ENCODE peak calls at places on chromosome 4, in eight cellular contexts. S is lower lobe of right lung, U is OCI-LY7, P is breast epithelium, Z is neural progenitor cell, F is astrocyte, L is K562, B is heart left ventricle. C is an unnamed sample.

GRCh38 chr4:155241664-155242063 is 33.2 kb downstream of the NPY2R start:
- DNase-seq in Z (no peak), P (no peak), U (no peak), F (no peak), B (no peak), L (no peak), S (no peak), C (no peak)

GRCh38 chr4:39446842-39447573 is 11.7 kb downstream of the RPL9 start:
- DNase-seq in P (peak; percentile 75), Z (peak; percentile 49), S (peak; percentile 81), F (peak; percentile 31), L (no peak), U (no peak), B (peak; percentile 78), C (peak; percentile 60)

GRCh38 chr4:95428216-95429085 is 120.3 kb downstream of the UNC5C start:
- DNase-seq in B (no peak), S (no peak), P (no peak), U (no peak), Z (peak; percentile 24), F (no peak), L (no peak), C (no peak)

GRCh38 chr4:98603683-98604573 is 54.5 kb downstream of the TSPAN5 start:
- DNase-seq in B (no peak), S (no peak), P (no peak), L (no peak), U (no peak), F (peak; percentile 92), Z (no peak), C (no peak)

GRCh38 chr4:174427562-174428140 is 94.6 kb downstream of the HPGD start:
- DNase-seq in F (no peak), P (no peak), U (no peak), L (no peak), Z (no peak), B (no peak), S (no peak), C (no peak)

GRCh38 chr4:44651425-44651824 is at the start of gene YIPF7:
- DNase-seq in P (no peak), L (no peak), F (no peak), B (no peak), U (no peak), S (no peak), Z (no peak), C (no peak)

GRCh38 chr4:159047478-159048165 is 55.3 kb upstream of the RAPGEF2 start:
- DNase-seq in B (no peak), U (no peak), F (peak; percentile 93), S (no peak), Z (no peak), P (no peak), L (peak; percentile 19), C (no peak)

GRCh38 chr4:119627267-119628190 is 1.1 kb downstream of the PDE5A start:
- DNase-seq in U (peak; percentile 67), S (peak; percentile 66), P (peak; percentile 58), F (peak; percentile 65), Z (peak; percentile 87), B (peak; percentile 84), L (peak; percentile 74), C (peak; percentile 81)

GRCh38 chr4:7826909-7827306 is 112.8 kb downstream of the AFAP1 start:
- DNase-seq in F (no peak), B (no peak), U (no peak), L (no peak), P (no peak), S (no peak), Z (no peak), C (no peak)

GRCh38 chr4:7828011-7828720 is 111.5 kb downstream of the AFAP1 start:
- DNase-seq in B (peak; percentile 73), P (no peak), S (peak; percentile 59), Z (no peak), U (no peak), L (no peak), F (peak; percentile 100), C (peak; percentile 35)

GRCh38 chr4:7827566-7827965 is 112.1 kb downstream of the AFAP1 start:
- DNase-seq in F (no peak), B (no peak), L (no peak), P (no peak), U (no peak), Z (no peak), S (no peak), C (no peak)

GRCh38 chr4:7824218-7824617 is 115.4 kb downstream of the AFAP1 start:
- DNase-seq in S (no peak), F (peak; percentile 59), B (no peak), Z (no peak), L (no peak), U (no peak), P (no peak), C (no peak)

DNA sequence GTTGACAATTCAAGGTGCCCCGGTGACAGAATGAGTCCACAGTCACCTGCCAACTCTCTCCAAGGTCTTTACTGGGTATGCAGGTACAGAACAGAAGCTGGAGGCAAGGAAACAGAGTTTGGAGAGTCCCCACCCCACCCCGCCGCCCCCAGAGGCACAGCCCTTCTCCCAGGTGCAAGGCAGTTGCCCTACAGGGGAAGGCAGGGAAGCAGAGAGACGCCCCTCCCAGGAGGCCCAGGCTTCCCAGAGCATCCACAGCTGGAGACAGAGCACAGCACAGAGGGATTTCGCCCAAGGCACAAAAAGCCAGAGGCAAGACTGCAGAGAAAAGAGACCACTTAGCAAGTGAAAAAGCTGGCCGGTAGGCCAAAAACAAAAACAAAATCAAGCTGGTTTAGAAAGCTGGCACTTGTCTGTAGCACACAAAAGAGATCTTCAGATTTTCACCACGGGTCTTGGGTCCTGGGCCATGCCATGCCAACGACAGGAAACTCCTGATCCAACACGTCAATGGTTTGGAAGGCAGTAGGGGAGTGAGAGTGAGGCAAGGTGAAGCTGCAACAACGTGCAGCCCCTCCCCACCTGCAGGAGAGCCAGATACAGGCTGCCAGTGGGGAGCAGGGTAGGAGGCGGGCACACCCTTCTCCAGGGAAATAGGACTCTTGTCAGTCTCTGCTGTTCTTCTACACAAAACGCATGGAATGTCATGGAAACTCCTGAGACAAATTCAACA is 113.3 kb downstream of the AFAP1 start:
- DNase-seq in L (no peak), P (no peak), U (no peak), Z (no peak), S (no peak), B (no peak), F (no peak), C (no peak)
- H3K36me3 ChIP-seq in L (no peaks in the 10 kb centered on the region), P (no peaks in the 10 kb centered on the region), U (no peaks in the 10 kb centered on the region), Z (no peaks in the 10 kb centered on the region), S (no peaks in the 10 kb centered on the region), B (no peaks in the 10 kb centered on the region), F (peaks cover 48% of the 10 kb centered on the region), C (no peaks in the 10 kb centered on the region)

GRCh38 chr4:1115528-1116293 is 2.3 kb upstream of the RNF212 start:
- DNase-seq in P (no peak), F (no peak), B (no peak), L (no peak), Z (no peak), S (no peak), U (no peak), C (no peak)

GRCh38 chr4:1112821-1113182 is 562 bp downstream of the RNF212 start:
- DNase-seq in P (no peak), F (no peak), L (no peak), B (no peak), Z (no peak), S (no peak), U (no peak), C (no peak)

GRCh38 chr4:1111259-1111809 is 2.0 kb downstream of the RNF212 start:
- DNase-seq in Z (no peak), P (no peak), F (no peak), L (no peak), U (no peak), B (no peak), S (no peak), C (no peak)

GRCh38 chr4:1112174-1112820 is 1.1 kb downstream of the RNF212 start:
- DNase-seq in S (no peak), U (no peak), B (no peak), F (no peak), P (no peak), L (no peak), Z (no peak), C (no peak)

DNA sequence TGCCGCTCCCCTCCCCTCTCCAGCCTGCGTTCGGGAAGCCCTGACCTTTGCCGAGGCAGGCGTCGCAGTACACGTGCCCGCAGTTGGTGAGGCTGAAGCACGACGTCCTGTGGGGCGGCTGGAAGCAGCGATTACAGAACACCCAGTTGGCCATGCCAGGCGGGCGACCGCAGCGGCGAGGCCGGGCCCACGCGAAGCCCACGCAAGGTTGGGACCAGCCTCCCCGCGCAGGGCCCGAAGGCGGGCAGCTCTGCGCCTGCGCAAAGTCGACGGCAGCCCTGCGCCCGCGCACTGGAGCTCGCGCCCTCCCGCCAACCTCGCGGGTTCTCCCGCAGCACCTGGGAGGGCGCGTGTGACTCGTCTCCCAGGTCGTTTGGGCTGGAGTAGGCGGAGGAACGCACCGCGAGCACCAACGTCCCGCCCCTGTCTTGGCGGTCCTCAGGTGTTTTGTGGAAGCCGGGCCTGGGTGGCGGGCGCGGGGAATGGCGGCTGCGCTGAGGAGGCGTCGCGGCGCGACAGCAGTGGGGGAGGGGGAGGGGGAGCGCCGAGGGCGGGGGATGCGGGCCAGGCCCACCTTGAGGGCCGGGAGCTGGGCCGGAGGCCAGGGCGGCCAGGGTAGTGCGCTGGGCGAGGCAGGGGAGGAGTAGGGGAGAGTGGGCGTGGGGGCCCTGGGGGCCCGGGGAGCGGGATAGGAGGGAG is at the start of gene RNF212:
- DNase-seq in Z (peak; percentile 39), U (no peak), F (no peak), B (no peak), S (no peak), L (no peak), P (no peak), C (no peak)
- H3K4me3 ChIP-seq in Z (peak within 1 kb of the TSS; percentile 27), U (no peak within 1 kb of the TSS), F (no peak within 1 kb of the TSS), B (peak within 1 kb of the TSS; percentile 32), S (peak within 1 kb of the TSS; percentile 39), L (no peak within 1 kb of the TSS), P (peak within 1 kb of the TSS; percentile 37), C (peak within 1 kb of the TSS; percentile 48)

GRCh38 chr4:82890602-82890912 is 396 bp downstream of the SEC31A start:
- DNase-seq in B (no peak), Z (no peak), P (no peak), F (no peak), U (no peak), L (no peak), S (no peak), C (no peak)

GRCh38 chr4:82892467-82892802 is 1.5 kb upstream of the SEC31A start:
- DNase-seq in B (no peak), U (no peak), S (no peak), P (no peak), L (no peak), F (no peak), Z (no peak), C (no peak)

GRCh38 chr4:82889287-82889686 is 1.7 kb downstream of the SEC31A start:
- DNase-seq in U (no peak), P (no peak), F (no peak), L (no peak), Z (no peak), B (no peak), S (no peak), C (no peak)

GRCh38 chr4:82891728-82892466 is 944 bp upstream of the SEC31A start:
- DNase-seq in P (no peak), Z (peak; percentile 24), L (no peak), U (no peak), B (no peak), F (no peak), S (no peak), C (no peak)

GRCh38 chr4:82890913-82891727 is at the start of gene SEC31A:
- DNase-seq in L (peak; percentile 89), F (peak; percentile 85), P (peak; percentile 96), B (peak; percentile 99), Z (peak; percentile 99), S (peak; percentile 98), U (peak; percentile 97), C (peak; percentile 98)
- TF ChIP-seq CTCF in L (no peak), F (no peak), P (peak; percentile 48), B (no peak), Z (peak; percentile 9), S (no peak), U (peak; percentile 44), C (no peak)

DNA sequence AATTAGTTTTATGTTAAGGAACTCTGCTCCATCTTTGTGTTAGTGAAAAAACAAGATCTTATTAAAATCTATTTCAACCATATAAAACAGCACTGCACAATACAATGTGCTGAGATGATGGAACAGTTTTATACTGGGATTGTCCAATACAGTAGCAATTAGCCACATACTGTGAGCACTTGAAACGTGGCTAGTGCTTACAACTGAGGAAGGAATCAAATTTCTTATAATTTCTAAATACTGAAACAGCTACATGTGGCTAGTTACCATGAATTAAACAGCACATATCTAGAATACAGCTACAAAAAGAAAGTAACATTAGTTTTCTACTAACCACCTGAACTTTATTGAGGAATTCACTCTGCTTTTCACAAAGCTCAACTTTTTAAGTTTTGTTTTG is 14.7 kb downstream of the NFXL1 start:
- DNase-seq in Z (no peak), S (no peak), F (no peak), P (no peak), U (no peak), B (no peak), L (no peak), C (no peak)
- H3K36me3 ChIP-seq in Z (peaks cover 21% of the 10 kb centered on the region), S (peaks cover 81% of the 10 kb centered on the region), F (peaks cover 51% of the 10 kb centered on the region), P (peaks cover 6% of the 10 kb centered on the region), U (peaks cover 91% of the 10 kb centered on the region), B (no peaks in the 10 kb centered on the region), L (peaks cover 87% of the 10 kb centered on the region), C (no peaks in the 10 kb centered on the region)